ENCODE peak calls at places on chromosome 13, in four cellular contexts. M, R, E and T are unnamed samples.
A peak's percentile ranks its signal among the peaks of the same experiment; 100 is the strongest.

GRCh38 chr13:98972627-98973026 is 5.2 kb downstream of the DOCK9 start:
- DNase-seq in M (peak; percentile 46), R (no peak), E (peak; percentile 49), T (peak; percentile 93)

GRCh38 chr13:82565191-82565590 is 1317.1 kb downstream of the SLITRK1 start:
- DNase-seq in M (no peak), R (peak; percentile 9), E (no peak), T (no peak)

GRCh38 chr13:39317284-39317683 is 279.0 kb downstream of the NHLRC3 start:
- DNase-seq in M (no peak), R (no peak), E (peak; percentile 62), T (peak; percentile 18)

GRCh38 chr13:35954207-35954560 is 177.0 kb downstream of the DCLK1 start:
- DNase-seq in M (no peak), R (no peak), E (no peak), T (no peak)

GRCh38 chr13:112689498-112690241 is at the start of gene ATP11A:
- DNase-seq in M (no peak), R (peak; percentile 88), E (peak; percentile 91), T (peak; percentile 90)

GRCh38 chr13:47337781-47338507 is 441.1 kb upstream of the HTR2A start:
- DNase-seq in M (no peak), R (no peak), E (peak; percentile 90), T (no peak)

GRCh38 chr13:109708014-109708617 is 78.3 kb downstream of the IRS2 start:
- DNase-seq in M (no peak), R (no peak), E (no peak), T (no peak)

GRCh38 chr13:75636339-75637095 is 387 bp downstream of the LMO7 start:
- DNase-seq in M (no peak), R (no peak), E (peak; percentile 46), T (peak; percentile 37)

GRCh38 chr13:35953537-35954206 is 177.5 kb downstream of the DCLK1 start:
- DNase-seq in M (no peak), R (peak; percentile 13), E (peak; percentile 94), T (peak; percentile 79)

GRCh38 chr13:30577381-30577780 is 40.3 kb upstream of the USPL1 start:
- DNase-seq in M (peak; percentile 26), R (peak; percentile 65), E (peak; percentile 95), T (no peak)

GRCh38 chr13:49540552-49540951 is 44.8 kb downstream of the PHF11 start:
- DNase-seq in M (no peak), R (peak; percentile 52), E (peak; percentile 62), T (peak; percentile 81)

GRCh38 chr13:36766295-36766694 is 52.7 kb upstream of the RFXAP start:
- DNase-seq in M (no peak), R (no peak), E (peak; percentile 47), T (no peak)

GRCh38 chr13:110265682-110266430 is 41.1 kb downstream of the COL4A1 start:
- DNase-seq in M (no peak), R (no peak), E (no peak), T (peak; percentile 22)

GRCh38 chr13:49635599-49636433 is 7.5 kb downstream of the ARL11 start:
- DNase-seq in M (no peak), R (no peak), E (peak; percentile 43), T (no peak)

GRCh38 chr13:110559429-110559943 is 2.0 kb downstream of the RAB20 start:
- DNase-seq in M (no peak), R (no peak), E (peak; percentile 62), T (no peak)

DNA sequence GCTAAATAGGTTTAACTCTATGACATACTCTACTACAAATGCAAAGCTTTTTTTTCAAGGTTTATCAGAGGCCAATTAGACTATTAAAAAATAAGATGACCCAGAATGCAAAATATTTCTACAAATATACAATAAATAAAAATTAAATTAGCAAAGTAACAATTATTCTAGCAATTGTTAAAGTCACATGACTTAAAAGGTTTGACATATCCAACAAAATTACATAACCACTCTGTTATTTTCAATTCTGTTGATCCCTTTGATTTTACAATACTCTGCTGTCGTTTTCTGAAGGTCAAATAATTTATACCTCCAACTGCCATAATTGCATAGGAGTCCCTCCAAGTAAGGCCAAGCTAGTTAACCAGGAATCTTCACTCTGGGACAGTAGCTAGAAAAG is 292.6 kb upstream of the MIR17HG start:
- DNase-seq in M (no peak), R (no peak), E (no peak), T (no peak)
- H3K27ac ChIP-seq in M (no peak overlapping the region), R (no peak overlapping the region), E (no peak overlapping the region), T (no peak overlapping the region)

GRCh38 chr13:44746690-44747089 is 170.6 kb upstream of the TSC22D1 start:
- DNase-seq in M (no peak), R (no peak), E (peak; percentile 41), T (no peak)
- H3K9me1 ChIP-seq in M (no peaks in the 10 kb centered on the region), R (no peaks in the 10 kb centered on the region), E (no peaks in the 10 kb centered on the region), T (no peaks in the 10 kb centered on the region)

GRCh38 chr13:64579331-64579730 is 2650.8 kb downstream of the PCDH9 start:
- DNase-seq in M (no peak), R (no peak), E (no peak), T (no peak)
- H3K27ac ChIP-seq in M (no peak overlapping the region), R (no peak overlapping the region), E (no peak overlapping the region), T (no peak overlapping the region)

GRCh38 chr13:52862358-52863206 is 14.1 kb upstream of the PCDH8 start:
- DNase-seq in M (no peak), R (peak; percentile 36), E (no peak), T (peak; percentile 15)

GRCh38 chr13:52869050-52869449 is 20.6 kb upstream of the PCDH8 start:
- DNase-seq in M (no peak), R (no peak), E (no peak), T (no peak)

DNA sequence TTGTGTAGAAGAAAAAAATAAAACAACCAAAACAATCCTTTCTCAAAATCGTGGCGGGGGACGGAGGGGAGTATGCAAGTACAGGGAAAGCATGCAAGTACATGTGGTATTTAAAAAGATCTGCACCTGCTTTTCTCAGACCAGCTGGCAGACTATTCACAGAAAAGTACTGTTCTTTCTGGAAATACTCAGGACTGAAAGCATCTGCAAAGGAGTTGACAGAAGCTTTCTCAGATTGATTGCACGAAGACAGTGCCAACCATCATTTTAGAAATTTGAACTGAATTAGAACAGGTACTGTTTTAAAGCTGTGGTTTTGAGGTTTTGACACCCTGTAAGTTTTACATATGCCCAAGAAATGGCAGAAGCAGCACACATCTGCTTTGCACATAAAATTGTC is 19.8 kb upstream of the PCDH8 start:
- DNase-seq in M (no peak), R (no peak), E (no peak), T (no peak)
- H3K9me1 ChIP-seq in M (no peaks in the 10 kb centered on the region), R (no peaks in the 10 kb centered on the region), E (no peaks in the 10 kb centered on the region), T (no peaks in the 10 kb centered on the region)

GRCh38 chr13:74250738-74251190 is 116.6 kb upstream of the KLF12 start:
- DNase-seq in M (peak; percentile 26), R (no peak), E (peak; percentile 75), T (no peak)

GRCh38 chr13:74248477-74248876 is 114.3 kb upstream of the KLF12 start:
- DNase-seq in M (no peak), R (no peak), E (no peak), T (no peak)

GRCh38 chr13:74253161-74253560 is 119.0 kb upstream of the KLF12 start:
- DNase-seq in M (no peak), R (no peak), E (no peak), T (no peak)

GRCh38 chr13:74256969-74257368 is 122.8 kb upstream of the KLF12 start:
- DNase-seq in M (no peak), R (no peak), E (no peak), T (no peak)

DNA sequence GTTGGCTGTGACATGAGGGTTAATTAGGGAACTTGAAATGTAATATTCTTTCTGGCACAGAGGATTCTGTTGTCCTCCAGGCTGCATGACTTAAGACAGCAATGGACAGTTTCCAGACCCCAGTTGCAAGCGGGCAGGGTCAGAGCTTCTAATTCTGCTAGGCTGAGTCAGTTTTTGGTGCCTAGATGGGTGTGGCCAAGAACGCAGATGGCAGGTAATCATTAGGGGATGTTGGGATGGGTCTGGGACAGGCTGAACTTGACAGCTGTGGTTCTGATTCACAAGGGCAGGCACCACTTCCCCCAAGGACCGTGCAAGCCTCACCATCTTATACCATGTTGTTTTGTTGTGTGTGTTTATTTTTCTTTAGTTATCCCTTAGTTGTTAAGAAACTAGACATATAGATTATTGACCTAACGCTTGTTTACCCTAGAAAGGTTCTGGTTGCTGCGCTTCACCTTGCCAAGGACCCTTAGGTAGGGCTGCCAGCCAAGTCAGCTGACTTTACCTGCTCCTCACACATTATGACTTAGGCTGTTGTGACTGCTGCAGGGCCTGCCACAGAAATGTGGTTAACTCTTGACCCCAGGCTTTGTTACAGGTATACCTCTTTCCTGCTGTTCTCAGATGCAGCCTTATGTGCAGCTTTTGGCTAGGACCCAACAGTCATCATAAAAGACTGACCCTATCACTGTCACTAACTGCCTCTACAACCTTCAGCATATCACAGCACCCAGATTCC is 117.7 kb upstream of the KLF12 start:
- DNase-seq in M (peak; percentile 74), R (no peak), E (no peak), T (no peak)
- H3K27ac ChIP-seq in M (peak overlapping the region; percentile 17), R (no peak overlapping the region), E (no peak overlapping the region), T (no peak overlapping the region)